ENCODE peak calls at places on chromosome 16, in five cellular contexts. X is ureter; R is stimulated activated CD4-positive, alpha-beta T cell treated with anti-CD3 and anti-CD28 coated beads, Interleukin-12 subunit alpha, Interleukin-12 subunit beta, amount 100 ng/mL, for 24 hours; Y is foreskin melanocyte; P is A549. S is an unnamed sample.

GRCh38 chr16:71407731-71408130 is 34.1 kb downstream of the TLE7 start:
- DNase-seq in X (no peak), R (no peak), Y (no peak), P (no peak), S (no peak)

GRCh38 chr16:66227766-66228530 is 138.5 kb upstream of the CDH5 start:
- DNase-seq in X (no peak), R (no peak), Y (no peak), P (no peak), S (no peak)

GRCh38 chr16:88511911-88512310 is 58.3 kb upstream of the ZC3H18 start:
- DNase-seq in X (no peak), R (no peak), Y (no peak), P (no peak), S (no peak)

GRCh38 chr16:72877374-72878028 is 170.4 kb downstream of the ZFHX3 start:
- DNase-seq in X (no peak), R (no peak), Y (peak), P (peak), S (peak)

GRCh38 chr16:84464116-84464515 is 40.3 kb downstream of the MEAK7 start:
- DNase-seq in X (no peak), R (no peak), Y (no peak), P (no peak), S (no peak)

GRCh38 chr16:17211797-17212196 is 259.0 kb downstream of the XYLT1 start:
- DNase-seq in X (no peak), R (peak), Y (no peak), P (peak), S (peak)

GRCh38 chr16:47847220-47847970 is 308.4 kb downstream of the ABCC12 start:
- DNase-seq in X (no peak), R (no peak), Y (no peak), P (no peak), S (peak)

GRCh38 chr16:11050954-11051353 is 106.6 kb downstream of the CLEC16A start:
- DNase-seq in X (no peak), R (no peak), Y (no peak), P (no peak), S (no peak)

GRCh38 chr16:1105888-1106620 is 10.0 kb upstream of the C1QTNF8 start:
- DNase-seq in X (peak), R (peak), Y (peak), P (peak), S (peak)

GRCh38 chr16:1416521-1416941 is 2.0 kb upstream of the UNKL start:
- DNase-seq in X (no peak), R (no peak), Y (no peak), P (peak), S (no peak)

GRCh38 chr16:22670551-22670970 is 143.4 kb upstream of the HS3ST2 start:
- DNase-seq in X (peak), R (no peak), Y (no peak), P (peak), S (no peak)

GRCh38 chr16:8634991-8635736 is 13.7 kb downstream of the METTL22 start:
- DNase-seq in X (no peak), R (no peak), Y (no peak), P (peak), S (peak)

GRCh38 chr16:11914210-11914758 is 1.5 kb downstream of the GSPT1 start:
- DNase-seq in X (no peak), R (no peak), Y (no peak), P (no peak), S (no peak)

GRCh38 chr16:74297296-74297665 is 667 bp downstream of the PSMD7 start:
- DNase-seq in X (peak), R (peak), Y (no peak), P (no peak), S (peak)

GRCh38 chr16:89035698-89036570 is 57.7 kb upstream of the ACSF3 start:
- DNase-seq in X (no peak), R (no peak), Y (no peak), P (no peak), S (no peak)

GRCh38 chr16:11691235-11691634 is 23.0 kb downstream of the SNN start:
- DNase-seq in X (no peak), R (no peak), Y (no peak), P (no peak), S (no peak)

GRCh38 chr16:27461483-27462171 is 59.7 kb downstream of the IL21R start:
- DNase-seq in X (no peak), R (no peak), Y (no peak), P (no peak), S (no peak)

GRCh38 chr16:1534021-1535020 is 855 bp downstream of the TMEM204 start:
- DNase-seq in X (no peak), R (no peak), Y (no peak), P (no peak), S (no peak)

GRCh38 chr16:55508941-55509920 is at the start of gene LPCAT2:
- DNase-seq in X (peak), R (peak), Y (peak), P (peak), S (peak)

GRCh38 chr16:66682271-66682670 is 14.3 kb downstream of the CMTM4 start:
- DNase-seq in X (no peak), R (no peak), Y (no peak), P (no peak), S (no peak)

GRCh38 chr16:23026777-23027362 is 122.4 kb downstream of the USP31 start:
- DNase-seq in X (no peak), R (no peak), Y (peak), P (peak), S (peak)

GRCh38 chr16:46883353-46883689 is 841 bp upstream of the GPT2 start:
- DNase-seq in X (no peak), R (no peak), Y (peak), P (no peak), S (no peak)

GRCh38 chr16:66081967-66082366 is 284.5 kb upstream of the CDH5 start:
- DNase-seq in X (no peak), R (no peak), Y (no peak), P (peak), S (no peak)

GRCh38 chr16:6111390-6111789 is 1013.8 kb upstream of the EEF2KMT start:
- DNase-seq in X (no peak), R (no peak), Y (no peak), P (no peak), S (no peak)

GRCh38 chr16:81429045-81429521 is 15.5 kb upstream of the CMIP start:
- DNase-seq in X (no peak), R (no peak), Y (no peak), P (peak), S (peak)

GRCh38 chr16:86718118-86718517 is 139.8 kb downstream of the FOXL1 start:
- DNase-seq in X (no peak), R (no peak), Y (no peak), P (peak), S (no peak)

GRCh38 chr16:11107781-11108465 is 148.1 kb downstream of the SOCS1 start:
- DNase-seq in X (no peak), R (no peak), Y (no peak), P (no peak), S (peak)